ENCODE peak calls at places on chromosomes 6 and 20, in four cellular contexts. One of them, this sample, is unnamed.

GRCh38 chr20:60254901-60255411 is 296.7 kb downstream of the CDH26 start:
- DNase-seq in astrocyte of the spinal cord: peak; percentile 21
- DNase-seq in left cardiac atrium: no peak
- DNase-seq in HEK293T: no peak
- DNase-seq in this sample: no peak

GRCh38 chr6:139736507-139736906 is 362.1 kb upstream of the CITED2 start:
- DNase-seq in astrocyte of the spinal cord: no peak
- DNase-seq in left cardiac atrium: no peak
- DNase-seq in HEK293T: no peak
- DNase-seq in this sample: no peak

GRCh38 chr6:139334791-139335446 is 39.5 kb downstream of the CITED2 start:
- DNase-seq in astrocyte of the spinal cord: peak; percentile 92
- DNase-seq in left cardiac atrium: no peak
- DNase-seq in HEK293T: no peak
- DNase-seq in this sample: no peak

GRCh38 chr6:21022343-21023107 is 488.3 kb downstream of the CDKAL1 start:
- DNase-seq in astrocyte of the spinal cord: peak; percentile 86
- DNase-seq in left cardiac atrium: no peak
- DNase-seq in HEK293T: peak; percentile 21
- DNase-seq in this sample: peak; percentile 90

GRCh38 chr6:142946924-142947701 is 2.1 kb upstream of the HIVEP2 start:
- DNase-seq in astrocyte of the spinal cord: peak; percentile 79
- DNase-seq in left cardiac atrium: peak; percentile 87
- DNase-seq in HEK293T: peak; percentile 58
- DNase-seq in this sample: no peak

GRCh38 chr6:112571886-112572285 is 224.8 kb downstream of the RFPL4B start:
- DNase-seq in astrocyte of the spinal cord: peak; percentile 86
- DNase-seq in left cardiac atrium: no peak
- DNase-seq in HEK293T: no peak
- DNase-seq in this sample: no peak

GRCh38 chr20:53774487-53775203 is 181.0 kb upstream of the ZNF217 start:
- DNase-seq in astrocyte of the spinal cord: peak; percentile 78
- DNase-seq in left cardiac atrium: no peak
- DNase-seq in HEK293T: no peak
- DNase-seq in this sample: no peak

GRCh38 chr6:154605207-154605877 is 94.9 kb upstream of the CNKSR3 start:
- DNase-seq in astrocyte of the spinal cord: peak; percentile 73
- DNase-seq in left cardiac atrium: no peak
- DNase-seq in HEK293T: no peak
- DNase-seq in this sample: peak; percentile 83

GRCh38 chr6:4924872-4925271 is 79.0 kb downstream of the RPP40 start:
- DNase-seq in astrocyte of the spinal cord: no peak
- DNase-seq in left cardiac atrium: no peak
- DNase-seq in HEK293T: no peak
- DNase-seq in this sample: no peak

GRCh38 chr20:43467589-43467988 is 9.9 kb downstream of the SRSF6 start:
- DNase-seq in astrocyte of the spinal cord: no peak
- DNase-seq in left cardiac atrium: no peak
- DNase-seq in HEK293T: no peak
- DNase-seq in this sample: no peak

GRCh38 chr6:54860132-54860531 is 13.6 kb downstream of the FAM83B start:
- DNase-seq in astrocyte of the spinal cord: no peak
- DNase-seq in left cardiac atrium: no peak
- DNase-seq in HEK293T: no peak
- DNase-seq in this sample: no peak

GRCh38 chr6:29841030-29841429 is 13.4 kb downstream of the HLA-G start:
- DNase-seq in astrocyte of the spinal cord: no peak
- DNase-seq in left cardiac atrium: no peak
- DNase-seq in HEK293T: no peak
- DNase-seq in this sample: no peak

GRCh38 chr6:37127961-37128862 is 41.7 kb upstream of the PIM1 start:
- DNase-seq in astrocyte of the spinal cord: peak; percentile 77
- DNase-seq in left cardiac atrium: peak; percentile 50
- DNase-seq in HEK293T: no peak
- DNase-seq in this sample: no peak

GRCh38 chr20:33370296-33370695 is 31.0 kb downstream of the CDK5RAP1 start:
- DNase-seq in astrocyte of the spinal cord: no peak
- DNase-seq in left cardiac atrium: no peak
- DNase-seq in HEK293T: no peak
- DNase-seq in this sample: no peak

GRCh38 chr20:60115452-60115851 is 157.2 kb downstream of the CDH26 start:
- DNase-seq in astrocyte of the spinal cord: no peak
- DNase-seq in left cardiac atrium: no peak
- DNase-seq in HEK293T: no peak
- DNase-seq in this sample: no peak

GRCh38 chr6:147699637-147700036 is 191.1 kb downstream of the SAMD5 start:
- DNase-seq in astrocyte of the spinal cord: peak; percentile 54
- DNase-seq in left cardiac atrium: no peak
- DNase-seq in HEK293T: no peak
- DNase-seq in this sample: no peak

GRCh38 chr6:2110504-2110903 is 134.9 kb downstream of the GMDS start:
- DNase-seq in astrocyte of the spinal cord: peak; percentile 60
- DNase-seq in left cardiac atrium: no peak
- DNase-seq in HEK293T: no peak
- DNase-seq in this sample: peak; percentile 1

GRCh38 chr6:31087494-31088089 is 24.8 kb downstream of the C6orf15 start:
- DNase-seq in astrocyte of the spinal cord: peak; percentile 87
- DNase-seq in left cardiac atrium: peak; percentile 88
- DNase-seq in HEK293T: peak; percentile 84
- DNase-seq in this sample: peak; percentile 25

This sample was measured in GM12878.